ENCODE peak calls at places on chromosomes 5 and 9, in nine cellular contexts. T, U, V, E, M, W, Z, G and P are unnamed samples. For H3K4me1, the result is how much of the 10 kb centered on the place peaks cover.

GRCh38 chr9:134698587-134699342 is 57.2 kb downstream of the COL5A1 start:
- DNase-seq in E (peak), Z (peak), U (peak), V (peak), T (peak), W (peak), M (peak), G (peak), P (peak)

GRCh38 chr9:112699230-112699629 is 18.7 kb downstream of the INIP start:
- DNase-seq in V (no peak), U (no peak), M (no peak), W (no peak), T (no peak), Z (no peak), E (no peak), G (no peak), P (no peak)

GRCh38 chr5:125411163-125412050 is 665.0 kb upstream of the ZNF608 start:
- DNase-seq in M (peak), W (no peak), V (no peak), Z (no peak), E (peak), T (no peak), U (peak), G (peak), P (no peak)

GRCh38 chr9:104232781-104233341 is 138.8 kb downstream of the SMC2 start:
- DNase-seq in G (peak), Z (no peak), V (peak), M (peak), W (peak), U (no peak), E (no peak), T (no peak), P (no peak)

GRCh38 chr5:30183736-30184135 is 1009.8 kb upstream of the CDH6 start:
- DNase-seq in W (no peak), U (no peak), T (no peak), E (no peak), Z (no peak), G (no peak), M (no peak), V (no peak), P (no peak)

GRCh38 chr9:101536938-101537337 is 3.3 kb downstream of the RNF20 start:
- DNase-seq in V (peak), Z (peak), E (no peak), U (peak), G (peak), M (peak), W (peak), T (peak), P (peak)

GRCh38 chr5:59597690-59598546 is 295.6 kb downstream of the PDE4D start:
- DNase-seq in Z (no peak), V (peak), E (no peak), U (no peak), W (no peak), M (no peak), T (no peak), G (no peak), P (no peak)

GRCh38 chr5:142981886-142982820 is 212.0 kb downstream of the ARHGAP26 start:
- DNase-seq in Z (no peak), M (peak), V (peak), U (peak), T (peak), W (peak), E (peak), G (peak), P (no peak)

GRCh38 chr5:98775962-98776687 is 2.7 kb downstream of the RGMB start:
- DNase-seq in M (no peak), E (no peak), W (peak), G (no peak), T (no peak), Z (no peak), V (peak), U (no peak), P (no peak)

GRCh38 chr5:1526681-1527131 is 2.9 kb upstream of the LPCAT1 start:
- DNase-seq in U (peak), E (peak), Z (no peak), W (no peak), M (no peak), G (no peak), T (no peak), V (no peak), P (peak)

GRCh38 chr5:135154197-135154596 is 120.2 kb upstream of the PITX1 start:
- DNase-seq in T (no peak), W (peak), E (no peak), M (no peak), V (no peak), Z (no peak), G (no peak), U (peak), P (no peak)

GRCh38 chr9:71106992-71107391 is 14.4 kb downstream of the TRPM3 start:
- DNase-seq in T (no peak), E (no peak), M (no peak), W (no peak), G (no peak), Z (no peak), U (no peak), V (no peak), P (no peak)

GRCh38 chr5:31029925-31030324 is 163.6 kb upstream of the CDH6 start:
- DNase-seq in M (peak), U (peak), V (no peak), T (no peak), E (no peak), G (no peak), Z (peak), W (no peak), P (no peak)

GRCh38 chr5:83724915-83725314 is 4.3 kb upstream of the HAPLN1 start:
- DNase-seq in W (peak), U (no peak), Z (no peak), G (no peak), M (peak), V (peak), E (no peak), T (peak), P (no peak)

GRCh38 chr9:123555612-123556011 is 199.6 kb downstream of the CRB2 start:
- DNase-seq in E (no peak), T (no peak), V (no peak), U (no peak), G (no peak), M (no peak), W (no peak), Z (no peak), P (no peak)

DNA sequence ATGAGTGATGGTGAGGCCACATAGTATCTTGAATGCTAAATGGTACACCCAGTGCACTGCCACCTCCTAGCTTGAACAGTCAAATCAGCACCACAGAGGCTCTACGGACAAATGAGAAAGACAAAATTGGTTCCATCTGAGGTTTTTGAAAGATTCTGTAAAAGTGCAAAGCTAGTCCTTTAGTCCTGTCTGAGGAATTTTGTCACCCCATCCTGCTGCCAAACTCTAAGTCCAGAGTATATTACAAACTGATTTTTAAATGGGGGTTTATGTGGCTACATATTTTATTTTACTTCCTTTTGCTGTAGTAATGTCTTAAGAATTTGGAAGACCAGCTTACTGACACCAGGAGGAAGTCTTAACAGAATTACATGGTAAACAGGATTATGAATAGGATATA is 7.7 kb downstream of the FREM1 start:
- DNase-seq in E (no peak), M (no peak), T (no peak), V (no peak), G (no peak), Z (no peak), W (no peak), U (no peak), P (no peak)
- H3K4me1 ChIP-seq in E (under half), M (under half), T (under half), V (under half), G (under half), Z (under half), W (under half), U (under half), P (under half)

GRCh38 chr9:100221538-100221937 is 122.5 kb downstream of the INVS start:
- DNase-seq in G (no peak), U (no peak), E (no peak), T (no peak), Z (no peak), M (no peak), V (no peak), W (no peak), P (no peak)

GRCh38 chr9:100219347-100219746 is 120.3 kb downstream of the INVS start:
- DNase-seq in W (no peak), G (no peak), V (no peak), U (no peak), E (no peak), T (no peak), Z (no peak), M (no peak), P (no peak)

GRCh38 chr9:100220936-100221335 is 121.9 kb downstream of the INVS start:
- DNase-seq in W (no peak), G (no peak), T (no peak), E (no peak), U (no peak), V (no peak), M (no peak), Z (no peak), P (no peak)

GRCh38 chr9:100227636-100228035 is 125.1 kb downstream of the TEX10 start:
- DNase-seq in V (no peak), M (no peak), T (no peak), W (no peak), E (no peak), G (no peak), Z (no peak), U (no peak), P (no peak)

DNA sequence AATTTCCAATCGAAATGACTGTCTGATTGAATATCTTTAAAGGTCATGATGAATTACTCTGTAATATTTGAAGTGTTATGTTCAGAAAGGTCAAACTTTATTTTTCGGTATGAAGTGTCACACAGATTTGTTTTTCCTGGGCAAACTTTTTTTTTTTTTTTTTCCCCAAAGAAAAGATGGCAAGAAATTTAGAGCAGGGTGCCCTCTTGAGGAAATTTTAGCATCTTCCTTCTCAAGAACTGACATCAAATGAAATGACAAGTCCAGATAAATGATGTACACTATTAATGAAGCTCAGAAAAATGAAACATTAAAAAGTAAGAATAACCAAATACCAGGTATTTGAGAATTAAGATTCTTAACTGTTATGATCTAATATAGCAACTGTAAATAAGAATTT is 123.6 kb downstream of the INVS start:
- DNase-seq in M (peak), V (peak), T (no peak), Z (no peak), W (peak), U (no peak), G (peak), E (no peak), P (no peak)
- H3K9ac ChIP-seq in M (no peak), V (no peak), T (no peak), Z (no peak), W (no peak), U (no peak), G (no peak), E (no peak), P (no peak)

GRCh38 chr5:33091571-33092363 is 349.0 kb upstream of the TARS1 start:
- DNase-seq in Z (no peak), T (no peak), E (no peak), W (peak), U (no peak), M (peak), G (no peak), V (no peak), P (no peak)

GRCh38 chr5:33088176-33088575 is 352.6 kb upstream of the TARS1 start:
- DNase-seq in T (no peak), Z (no peak), W (no peak), G (no peak), U (no peak), E (no peak), V (no peak), M (no peak), P (no peak)

DNA sequence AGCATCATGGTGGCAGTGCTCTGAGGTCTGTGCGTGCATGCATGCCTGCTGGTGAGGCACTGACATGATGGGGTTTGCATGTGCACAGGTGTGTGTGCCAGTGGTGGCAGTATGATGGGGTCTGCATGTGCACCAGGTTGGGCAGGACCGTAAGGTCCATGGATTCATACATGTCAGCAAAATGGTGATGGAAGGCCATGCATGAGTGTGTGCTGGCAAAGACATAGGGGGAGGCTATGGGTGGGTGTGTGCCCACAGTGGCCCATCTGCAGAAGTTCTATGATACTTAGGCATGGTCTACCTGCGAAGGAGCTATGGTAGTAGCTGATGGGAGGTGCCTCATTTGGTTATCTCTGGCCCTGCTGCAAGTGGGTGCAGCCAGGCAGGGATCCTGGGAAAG is 348.0 kb upstream of the TARS1 start:
- DNase-seq in E (no peak), Z (no peak), U (no peak), G (no peak), W (no peak), V (no peak), T (no peak), M (no peak), P (no peak)
- H3K27ac ChIP-seq in E (no peak), Z (no peak), U (no peak), G (no peak), W (no peak), V (no peak), T (no peak), M (no peak), P (no peak)

DNA sequence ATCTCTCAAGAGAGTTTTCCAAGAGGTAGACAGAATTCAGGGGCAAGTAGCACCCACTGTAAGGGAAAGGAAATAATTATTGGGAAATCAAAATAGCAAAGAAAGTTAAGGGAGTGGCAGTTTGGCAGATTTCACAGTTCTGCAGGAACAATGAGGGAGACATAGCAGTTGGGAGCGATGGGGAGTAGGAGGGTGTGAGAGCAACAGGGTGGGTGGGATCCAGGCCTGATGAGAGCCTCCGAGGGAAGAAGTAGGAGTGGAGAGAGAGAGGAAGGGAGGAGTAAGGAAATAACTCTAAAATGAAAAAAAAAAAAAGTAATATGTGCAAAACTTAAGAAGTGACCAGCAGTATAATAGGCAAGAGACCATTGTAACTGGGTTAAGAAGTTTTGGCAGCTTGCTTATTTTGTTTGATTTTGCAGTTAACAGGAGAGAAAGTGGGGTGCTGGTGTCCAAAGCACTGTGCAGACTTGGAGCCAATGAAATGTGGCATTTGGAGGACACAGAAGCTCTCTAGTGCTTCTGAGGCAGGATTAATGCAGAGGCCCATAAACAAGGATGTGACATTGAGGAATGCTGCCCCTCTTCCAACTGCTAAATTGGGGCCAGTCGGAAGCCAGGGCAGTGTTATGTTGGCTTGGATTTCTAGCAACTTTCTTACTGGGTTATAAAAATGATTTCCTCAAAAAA is 10.2 kb downstream of the TNFAIP8 start:
- DNase-seq in M (no peak), E (no peak), V (no peak), T (no peak), U (no peak), Z (no peak), G (no peak), W (no peak), P (no peak)
- H3K4me1 ChIP-seq in M (under half), E (under half), V (under half), T (under half), U (under half), Z (under half), G (under half), W (under half), P (under half)

DNA sequence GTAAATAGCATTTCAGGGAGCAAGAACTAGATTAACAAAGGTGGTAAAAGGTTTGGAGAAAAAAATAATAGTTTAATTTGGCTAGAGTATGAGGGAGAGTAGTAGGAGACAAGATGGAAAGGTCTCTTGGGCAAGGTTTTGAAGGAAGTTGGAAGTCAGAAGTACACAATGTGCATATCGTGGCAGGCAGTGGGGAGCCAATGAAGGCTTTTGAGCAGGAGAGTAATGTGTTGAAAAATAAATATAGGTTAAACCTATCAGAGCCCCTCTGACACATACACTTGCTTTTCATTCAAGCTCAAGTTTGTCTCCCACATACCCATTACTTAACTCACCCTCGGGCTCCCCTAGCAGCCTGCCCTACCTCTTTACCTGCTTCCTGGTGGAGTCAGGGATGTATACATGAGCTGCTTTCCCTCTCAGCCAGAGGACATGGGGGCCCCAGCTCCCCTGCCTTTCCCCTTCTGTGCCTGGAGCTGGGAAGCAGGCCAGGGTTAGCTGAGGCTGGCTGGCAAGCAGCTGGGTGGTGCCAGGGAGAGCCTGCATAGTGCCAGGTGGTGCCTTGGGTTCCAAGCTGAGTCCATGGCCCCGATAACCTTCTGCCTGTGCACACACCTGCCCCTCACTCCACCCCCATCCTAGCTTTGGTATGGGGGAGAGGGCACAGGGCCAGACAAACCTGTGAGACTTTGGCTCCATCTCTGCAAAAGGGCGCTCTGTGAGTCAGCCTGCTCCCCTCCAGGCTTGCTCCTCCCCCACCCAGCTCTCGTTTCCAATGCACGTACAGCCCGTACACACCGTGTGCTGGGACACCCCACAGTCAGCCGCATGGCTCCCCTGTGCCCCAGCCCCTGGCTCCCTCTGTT is at the start of gene CA9:
- DNase-seq in U (no peak), V (no peak), Z (no peak), M (no peak), G (no peak), W (no peak), T (no peak), E (peak), P (no peak)
- H3K9ac ChIP-seq in U (no peak), V (no peak), Z (no peak), M (no peak), G (no peak), W (no peak), T (peak), E (no peak), P (no peak)

DNA sequence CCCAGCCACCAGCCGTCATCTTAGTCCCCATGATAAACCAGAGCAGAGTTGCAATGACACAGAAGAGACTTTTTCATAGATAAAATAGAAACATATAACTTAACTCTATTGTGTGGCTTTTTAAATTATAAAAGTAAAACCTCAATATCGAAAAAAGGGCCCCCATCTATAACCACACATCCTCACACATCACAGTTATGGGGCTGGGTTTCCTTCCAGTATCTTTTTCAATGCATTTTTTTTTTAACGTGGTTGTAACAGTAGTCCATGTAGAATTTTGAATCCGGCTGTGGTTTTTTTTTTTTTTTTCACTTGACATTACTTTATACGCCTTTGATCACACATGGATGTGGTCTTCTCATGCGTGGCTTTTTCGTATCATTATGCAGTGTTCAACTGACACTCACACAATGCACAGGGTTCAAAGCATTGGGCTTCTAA is 77.4 kb downstream of the CFAP77 start:
- DNase-seq in M (no peak), W (no peak), E (no peak), G (no peak), Z (no peak), U (no peak), V (no peak), T (no peak), P (peak)
- H3K27ac ChIP-seq in M (no peak), W (no peak), E (no peak), G (no peak), Z (no peak), U (peak), V (no peak), T (no peak), P (no peak)

GRCh38 chr9:126520453-126520852 is 93.3 kb upstream of the LMX1B start:
- DNase-seq in W (no peak), G (no peak), Z (no peak), E (no peak), U (no peak), M (no peak), T (no peak), V (no peak), P (no peak)

GRCh38 chr9:126521089-126521488 is 92.6 kb upstream of the LMX1B start:
- DNase-seq in W (no peak), M (peak), E (no peak), U (no peak), Z (no peak), V (no peak), T (no peak), G (peak), P (no peak)

GRCh38 chr9:126522957-126523356 is 90.8 kb upstream of the LMX1B start:
- DNase-seq in M (no peak), T (no peak), G (no peak), U (peak), V (no peak), Z (peak), E (no peak), W (no peak), P (no peak)

GRCh38 chr9:126521976-126522590 is 91.6 kb upstream of the LMX1B start:
- DNase-seq in W (no peak), G (no peak), M (no peak), V (no peak), Z (no peak), T (no peak), U (no peak), E (no peak), P (no peak)

DNA sequence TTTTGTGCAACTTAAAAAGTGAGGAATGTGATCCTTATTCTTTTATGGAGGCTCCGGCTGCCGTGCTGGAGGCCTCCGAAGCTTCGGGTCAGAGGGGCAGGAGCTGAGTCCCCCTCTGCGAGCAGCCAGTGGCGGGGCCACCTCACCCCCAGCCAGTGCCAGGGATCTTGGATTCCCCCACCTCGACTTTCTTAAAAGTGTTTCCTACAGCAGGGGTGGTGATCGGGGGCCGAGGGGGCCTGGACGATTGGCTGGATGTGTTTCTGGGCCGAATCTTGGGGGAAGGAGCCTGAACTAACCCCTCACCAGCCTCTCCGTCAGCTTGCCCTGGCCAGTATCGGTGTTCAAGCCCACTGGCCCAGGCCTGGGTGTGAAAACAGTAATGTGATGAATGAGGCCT is 92.2 kb upstream of the LMX1B start:
- DNase-seq in V (no peak), G (no peak), T (no peak), U (no peak), Z (no peak), E (no peak), W (no peak), M (no peak), P (no peak)
- H3K4me1 ChIP-seq in V (under half), G (under half), T (under half), U (under half), Z (under half), E (under half), W (under half), M (under half), P (under half)